ENCODE peak calls at places on chromosomes 13 and 19, in ten cellular contexts. U is heart left ventricle, M is Peyer's patch, N is suprapubic skin, O is stomach, C is uterus, P is adrenal gland, Y is A549, L is tibial nerve, V is ovary. H is an unnamed sample.
A peak's percentile ranks its signal among the peaks of the same experiment; 100 is the strongest.

GRCh38 chr13:43239441-43239840 is 216.1 kb downstream of the DNAJC15 start:
- DNase-seq in O (no peak), M (no peak), Y (no peak), P (no peak), C (no peak), U (no peak), V (no peak), L (no peak), N (no peak), H (no peak)

GRCh38 chr13:113964251-113964995 is 9.5 kb downstream of the C13orf46 start:
- DNase-seq in V (no peak), O (no peak), Y (no peak), U (no peak), M (no peak), C (no peak), P (no peak), L (no peak), N (peak; percentile 50), H (no peak)

GRCh38 chr19:14363203-14364097 is 17.8 kb upstream of the ADGRE5 start:
- DNase-seq in L (no peak), U (peak; percentile 90), V (peak; percentile 75), Y (peak; percentile 87), M (peak; percentile 71), O (peak; percentile 50), N (peak; percentile 72), C (peak; percentile 97), P (peak; percentile 66), H (no peak)

GRCh38 chr13:79917628-79918027 is 423.3 kb downstream of the SPRY2 start:
- DNase-seq in P (no peak), N (no peak), L (no peak), Y (no peak), U (no peak), V (no peak), M (no peak), C (no peak), O (no peak), H (no peak)

GRCh38 chr19:10189631-10190425 is 4.9 kb downstream of the DNMT1 start:
- DNase-seq in Y (no peak), M (no peak), P (no peak), V (no peak), C (no peak), L (no peak), N (no peak), U (no peak), O (no peak), H (no peak)

GRCh38 chr13:24068472-24068871 is 92.0 kb upstream of the SPATA13 start:
- DNase-seq in Y (no peak), O (no peak), V (no peak), N (no peak), L (no peak), C (no peak), U (no peak), P (no peak), M (no peak), H (no peak)

GRCh38 chr13:54965881-54966280 is 1937.3 kb downstream of the OLFM4 start:
- DNase-seq in L (no peak), O (no peak), U (no peak), V (no peak), N (no peak), Y (no peak), P (no peak), M (no peak), C (no peak), H (no peak)

GRCh38 chr13:28792992-28793391 is 27.1 kb upstream of the MTUS2 start:
- DNase-seq in Y (no peak), V (no peak), U (no peak), L (no peak), N (no peak), O (no peak), P (no peak), C (no peak), M (no peak), H (no peak)

GRCh38 chr19:16588824-16589577 is 16.8 kb upstream of the SLC35E1 start:
- DNase-seq in M (no peak), U (no peak), C (no peak), P (no peak), O (no peak), V (no peak), L (no peak), Y (no peak), N (peak; percentile 49), H (no peak)

GRCh38 chr13:66618702-66619101 is 611.4 kb downstream of the PCDH9 start:
- DNase-seq in U (no peak), N (no peak), O (no peak), L (no peak), P (no peak), V (no peak), Y (peak; percentile 36), M (no peak), C (no peak), H (no peak)

GRCh38 chr13:112725346-112726017 is 35.6 kb downstream of the ATP11A start:
- DNase-seq in O (no peak), U (no peak), V (no peak), Y (peak; percentile 29), N (peak; percentile 43), C (no peak), M (no peak), L (no peak), P (peak; percentile 76), H (no peak)

GRCh38 chr13:51202477-51203046 is 19.6 kb upstream of the FAM124A start:
- DNase-seq in M (no peak), L (no peak), Y (no peak), C (no peak), V (no peak), N (no peak), U (no peak), O (no peak), P (no peak), H (no peak)

GRCh38 chr19:49786432-49786831 is 19.6 kb downstream of the AP2A1 start:
- DNase-seq in M (no peak), L (no peak), U (no peak), O (no peak), Y (peak; percentile 46), P (peak; percentile 72), N (no peak), C (peak; percentile 53), V (no peak), H (no peak)

GRCh38 chr13:109401307-109401706 is 385.1 kb downstream of the IRS2 start:
- DNase-seq in O (no peak), L (no peak), P (no peak), Y (no peak), C (no peak), N (no peak), V (no peak), M (no peak), U (no peak), H (no peak)

GRCh38 chr13:76822691-76823267 is 63.4 kb downstream of the KCTD12 start:
- DNase-seq in Y (peak; percentile 10), N (no peak), L (no peak), U (no peak), M (no peak), P (no peak), V (no peak), O (no peak), C (no peak), H (no peak)
- TF ChIP-seq CTCF in Y (no peak), N (no peak), L (no peak), U (peak; percentile 49), M (peak; percentile 24), P (peak; percentile 39), V (no peak), O (no peak), C (no peak), H (no peak)

DNA sequence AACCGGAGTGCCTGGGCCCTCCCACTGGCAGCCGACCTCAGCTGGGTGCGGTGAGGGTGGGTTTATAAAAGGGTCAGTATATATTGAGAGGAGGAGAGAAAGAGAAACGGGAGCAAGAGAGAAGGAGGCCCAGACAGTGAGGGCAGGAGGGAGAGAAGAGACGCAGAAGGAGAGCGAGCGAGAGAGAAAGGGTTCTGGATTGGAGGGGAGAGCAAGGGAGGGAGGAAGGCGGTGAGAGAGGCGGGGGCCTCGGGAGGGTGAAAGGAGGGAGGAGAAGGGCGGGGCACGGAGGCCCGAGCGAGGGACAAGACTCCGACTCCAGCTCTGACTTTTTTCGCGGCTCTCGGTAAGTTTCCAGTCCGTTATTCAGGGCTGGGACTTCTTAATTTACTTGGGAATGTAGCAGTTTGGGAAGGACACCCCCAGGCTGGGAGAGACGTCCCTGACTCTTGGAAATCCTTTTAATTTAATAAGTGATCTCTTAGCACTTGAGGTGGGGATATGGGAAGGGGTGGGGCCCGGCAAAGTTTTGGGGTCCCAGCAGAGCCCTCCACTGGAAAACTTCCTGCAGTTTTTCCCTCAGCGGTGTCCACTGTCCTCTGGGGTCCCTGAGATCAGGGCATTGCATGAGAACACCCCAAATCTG is at the start of gene EMP3:
- DNase-seq in L (peak; percentile 79), O (peak; percentile 69), U (peak; percentile 82), V (peak; percentile 91), P (peak; percentile 90), M (peak; percentile 69), Y (peak; percentile 92), C (peak; percentile 91), N (peak; percentile 92), H (peak; percentile 83)
- TF ChIP-seq POLR2A in L (peak; percentile 50), O (no peak), U (peak; percentile 72), V (peak; percentile 73), P (peak; percentile 16), M (no peak), Y (peak; percentile 52), C (peak; percentile 54), N (no peak), H (no peak)

DNA sequence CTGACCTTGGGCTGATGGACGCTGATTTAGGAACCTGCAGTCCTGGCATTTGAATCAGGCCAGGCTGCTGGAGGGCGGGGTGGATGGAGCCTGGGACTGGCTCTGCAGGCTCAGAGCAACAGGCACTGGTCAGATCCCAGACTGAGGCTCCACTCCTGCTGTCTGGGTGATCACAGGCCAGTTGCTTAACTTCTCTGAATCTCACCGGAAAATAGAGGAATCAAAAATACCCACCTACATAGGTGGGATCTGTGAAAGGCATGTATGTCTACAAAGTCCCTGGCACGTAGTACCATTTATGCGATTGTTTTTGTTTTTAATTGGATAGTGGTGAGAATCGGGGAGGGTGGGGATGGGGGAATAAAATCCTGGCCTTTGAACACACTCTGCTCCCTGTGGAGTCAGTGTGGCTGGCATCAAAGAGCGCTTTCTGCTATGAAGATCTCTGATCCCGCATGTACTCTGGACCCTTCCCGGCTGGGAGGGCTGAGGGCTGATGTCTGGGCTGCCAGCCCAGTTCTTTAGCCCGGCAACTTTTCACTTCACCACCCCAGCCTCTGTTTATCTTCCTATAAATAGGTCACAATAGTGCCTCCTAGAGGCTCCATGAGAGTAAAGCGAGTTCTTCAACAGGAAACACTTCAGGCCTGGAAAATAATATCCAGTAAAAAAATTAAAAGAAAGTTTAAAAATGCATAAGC is 292.3 kb downstream of the ZNF536 start:
- DNase-seq in U (peak; percentile 36), V (no peak), O (peak; percentile 58), C (no peak), M (peak; percentile 70), N (no peak), Y (peak; percentile 31), L (peak; percentile 22), P (peak; percentile 91), H (no peak)
- TF ChIP-seq CTCF in U (peak; percentile 41), V (no peak), O (no peak), C (no peak), M (peak; percentile 41), N (peak; percentile 10), Y (peak; percentile 42), L (peak; percentile 37), P (peak; percentile 46), H (no peak)

DNA sequence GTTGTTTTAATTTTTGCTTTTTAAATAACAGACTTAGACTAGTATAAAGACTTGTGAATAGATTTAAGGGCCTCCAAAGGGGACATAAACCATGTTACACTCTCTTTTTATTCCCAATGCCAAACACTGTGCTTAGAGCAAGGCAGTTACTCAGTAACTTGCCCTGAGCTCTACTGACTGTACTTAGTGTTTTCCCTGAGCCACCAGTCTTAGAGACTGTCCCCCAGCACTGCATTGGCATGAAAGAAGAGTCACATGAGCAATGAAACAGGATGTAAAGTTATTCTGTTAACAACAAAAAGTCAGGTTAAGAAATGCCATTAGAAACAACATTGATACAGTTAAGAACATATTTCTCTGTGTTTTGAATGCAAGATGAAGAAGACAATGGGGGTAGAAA is 187.9 kb downstream of the TBC1D4 start:
- DNase-seq in V (no peak), M (no peak), P (no peak), Y (no peak), O (no peak), U (no peak), C (no peak), L (no peak), N (no peak), H (no peak)
- TF ChIP-seq POLR2A in V (no peak), M (no peak), P (no peak), Y (no peak), O (no peak), U (no peak), C (no peak), L (no peak), N (no peak), H (no peak)

H was measured in lower leg skin.